ENCODE peak calls at places on chromosome 5, in eight cellular contexts. One of them, this sample, is unnamed.

GRCh38 chr5:58455066-58455465 is 4.8 kb downstream of the PLK2 start:
- DNase-seq in B cell: no peak
- DNase-seq in transverse colon: no peak
- DNase-seq in astrocyte of the spinal cord: no peak
- DNase-seq in CD8-positive, alpha-beta T cell: no peak
- DNase-seq in WERI-Rb-1: no peak
- DNase-seq in fibroblast of lung: peak
- DNase-seq in spleen: no peak
- DNase-seq in this sample: no peak

GRCh38 chr5:84450617-84451414 is 66.1 kb upstream of the EDIL3 start:
- DNase-seq in transverse colon: no peak
- DNase-seq in WERI-Rb-1: no peak
- DNase-seq in astrocyte of the spinal cord: peak
- DNase-seq in CD8-positive, alpha-beta T cell: no peak
- DNase-seq in spleen: no peak
- DNase-seq in fibroblast of lung: peak
- DNase-seq in B cell: no peak
- DNase-seq in this sample: no peak

GRCh38 chr5:139065296-139065695 is 132.9 kb downstream of the SIL1 start:
- DNase-seq in B cell: no peak
- DNase-seq in WERI-Rb-1: no peak
- DNase-seq in astrocyte of the spinal cord: no peak
- DNase-seq in spleen: no peak
- DNase-seq in fibroblast of lung: no peak
- DNase-seq in CD8-positive, alpha-beta T cell: no peak
- DNase-seq in transverse colon: no peak
- DNase-seq in this sample: no peak

GRCh38 chr5:109692011-109692410 is 2.3 kb downstream of the MAN2A1 start:
- DNase-seq in CD8-positive, alpha-beta T cell: no peak
- DNase-seq in spleen: no peak
- DNase-seq in fibroblast of lung: peak
- DNase-seq in B cell: no peak
- DNase-seq in WERI-Rb-1: no peak
- DNase-seq in astrocyte of the spinal cord: peak
- DNase-seq in transverse colon: no peak
- DNase-seq in this sample: no peak

GRCh38 chr5:176542596-176543427 is 5.6 kb upstream of the RNF44 start:
- DNase-seq in fibroblast of lung: peak
- DNase-seq in B cell: peak
- DNase-seq in astrocyte of the spinal cord: no peak
- DNase-seq in transverse colon: no peak
- DNase-seq in WERI-Rb-1: peak
- DNase-seq in CD8-positive, alpha-beta T cell: no peak
- DNase-seq in spleen: peak
- DNase-seq in this sample: no peak

GRCh38 chr5:9239626-9240025 is 306.2 kb downstream of the SEMA5A start:
- DNase-seq in astrocyte of the spinal cord: no peak
- DNase-seq in CD8-positive, alpha-beta T cell: no peak
- DNase-seq in spleen: no peak
- DNase-seq in fibroblast of lung: no peak
- DNase-seq in WERI-Rb-1: no peak
- DNase-seq in B cell: no peak
- DNase-seq in transverse colon: no peak
- DNase-seq in this sample: no peak

GRCh38 chr5:10118150-10118549 is 131.5 kb downstream of the ATPSCKMT start:
- DNase-seq in transverse colon: no peak
- DNase-seq in CD8-positive, alpha-beta T cell: no peak
- DNase-seq in fibroblast of lung: no peak
- DNase-seq in spleen: no peak
- DNase-seq in astrocyte of the spinal cord: no peak
- DNase-seq in B cell: no peak
- DNase-seq in WERI-Rb-1: no peak
- DNase-seq in this sample: no peak

GRCh38 chr5:6399978-6400910 is 21.9 kb upstream of the MED10 start:
- DNase-seq in transverse colon: no peak
- DNase-seq in B cell: no peak
- DNase-seq in astrocyte of the spinal cord: peak
- DNase-seq in CD8-positive, alpha-beta T cell: no peak
- DNase-seq in fibroblast of lung: peak
- DNase-seq in WERI-Rb-1: no peak
- DNase-seq in spleen: no peak
- DNase-seq in this sample: no peak

GRCh38 chr5:154523704-154524103 is 45.7 kb upstream of the HAND1 start:
- DNase-seq in astrocyte of the spinal cord: no peak
- DNase-seq in CD8-positive, alpha-beta T cell: no peak
- DNase-seq in fibroblast of lung: peak
- DNase-seq in spleen: no peak
- DNase-seq in transverse colon: no peak
- DNase-seq in WERI-Rb-1: peak
- DNase-seq in B cell: no peak
- DNase-seq in this sample: no peak

GRCh38 chr5:127723571-127723970 is 20.4 kb downstream of the CCDC192 start:
- DNase-seq in B cell: no peak
- DNase-seq in WERI-Rb-1: no peak
- DNase-seq in CD8-positive, alpha-beta T cell: no peak
- DNase-seq in astrocyte of the spinal cord: no peak
- DNase-seq in spleen: no peak
- DNase-seq in transverse colon: no peak
- DNase-seq in fibroblast of lung: peak
- DNase-seq in this sample: peak

DNA sequence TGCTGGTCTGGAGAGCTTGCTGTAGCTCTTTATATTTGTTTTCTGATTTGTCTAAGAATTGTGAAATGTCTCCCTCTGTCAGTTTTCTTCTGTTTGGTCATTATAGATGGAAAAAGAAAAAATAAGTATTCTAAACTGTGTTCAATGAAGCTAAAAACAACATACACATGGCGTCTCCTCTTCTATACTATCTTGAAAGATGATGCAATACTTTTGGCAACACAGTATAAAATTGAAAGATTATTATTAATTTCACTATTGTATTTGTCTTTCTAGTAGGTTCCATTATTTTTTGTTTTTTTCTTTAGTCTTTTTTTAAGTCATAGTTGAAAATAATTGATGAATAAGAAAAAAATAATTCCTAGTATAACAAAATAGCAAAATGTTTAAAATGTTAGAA is 22.5 kb downstream of the CCDC192 start:
- DNase-seq in fibroblast of lung: no peak
- DNase-seq in spleen: no peak
- DNase-seq in transverse colon: no peak
- DNase-seq in CD8-positive, alpha-beta T cell: no peak
- DNase-seq in WERI-Rb-1: no peak
- DNase-seq in B cell: no peak
- DNase-seq in astrocyte of the spinal cord: no peak
- DNase-seq in this sample: no peak
- TF ChIP-seq CTCF in fibroblast of lung: no peak
- TF ChIP-seq CTCF in spleen: no peak
- TF ChIP-seq CTCF in transverse colon: no peak
- TF ChIP-seq CTCF in CD8-positive, alpha-beta T cell: no peak
- TF ChIP-seq CTCF in WERI-Rb-1: no peak
- TF ChIP-seq CTCF in B cell: no peak
- TF ChIP-seq CTCF in astrocyte of the spinal cord: no peak
- TF ChIP-seq CTCF in this sample: no peak

GRCh38 chr5:39501403-39501802 is 76.6 kb upstream of the DAB2 start:
- DNase-seq in B cell: no peak
- DNase-seq in WERI-Rb-1: no peak
- DNase-seq in astrocyte of the spinal cord: peak
- DNase-seq in transverse colon: no peak
- DNase-seq in spleen: no peak
- DNase-seq in fibroblast of lung: peak
- DNase-seq in CD8-positive, alpha-beta T cell: no peak
- DNase-seq in this sample: no peak
- TF ChIP-seq CTCF in B cell: no peak
- TF ChIP-seq CTCF in WERI-Rb-1: no peak
- TF ChIP-seq CTCF in astrocyte of the spinal cord: no peak
- TF ChIP-seq CTCF in transverse colon: no peak
- TF ChIP-seq CTCF in spleen: no peak
- TF ChIP-seq CTCF in fibroblast of lung: no peak
- TF ChIP-seq CTCF in CD8-positive, alpha-beta T cell: no peak
- TF ChIP-seq CTCF in this sample: no peak

DNA sequence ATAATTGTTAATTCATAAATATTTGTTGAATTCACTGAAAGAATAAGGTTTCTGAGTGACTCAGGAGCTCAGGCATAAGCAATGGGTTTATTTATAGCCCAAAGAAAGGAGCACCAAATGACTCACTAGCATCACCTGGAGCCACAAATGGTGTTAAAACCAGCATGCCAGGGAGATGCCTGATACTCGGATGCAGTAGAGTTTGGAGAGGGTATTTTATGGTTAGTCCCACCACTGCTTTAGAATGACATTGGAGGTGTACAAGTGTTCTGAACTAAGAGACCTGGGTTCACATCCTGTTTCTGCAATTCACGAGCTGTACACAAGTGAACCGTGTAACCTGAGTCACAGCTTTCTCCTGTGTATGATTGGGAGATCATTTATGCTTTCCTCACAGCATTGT is 25.2 kb downstream of the CCL28 start:
- DNase-seq in astrocyte of the spinal cord: no peak
- DNase-seq in spleen: no peak
- DNase-seq in fibroblast of lung: peak
- DNase-seq in transverse colon: no peak
- DNase-seq in B cell: no peak
- DNase-seq in WERI-Rb-1: no peak
- DNase-seq in CD8-positive, alpha-beta T cell: no peak
- DNase-seq in this sample: no peak
- TF ChIP-seq CTCF in astrocyte of the spinal cord: no peak
- TF ChIP-seq CTCF in spleen: no peak
- TF ChIP-seq CTCF in fibroblast of lung: no peak
- TF ChIP-seq CTCF in transverse colon: no peak
- TF ChIP-seq CTCF in B cell: no peak
- TF ChIP-seq CTCF in WERI-Rb-1: no peak
- TF ChIP-seq CTCF in CD8-positive, alpha-beta T cell: no peak
- TF ChIP-seq CTCF in this sample: no peak

GRCh38 chr5:77832938-77833337 is 56.8 kb upstream of the TBCA start:
- DNase-seq in transverse colon: no peak
- DNase-seq in fibroblast of lung: no peak
- DNase-seq in WERI-Rb-1: no peak
- DNase-seq in CD8-positive, alpha-beta T cell: no peak
- DNase-seq in B cell: no peak
- DNase-seq in spleen: no peak
- DNase-seq in astrocyte of the spinal cord: no peak
- DNase-seq in this sample: no peak

GRCh38 chr5:77832166-77832770 is 56.1 kb upstream of the TBCA start:
- DNase-seq in B cell: no peak
- DNase-seq in WERI-Rb-1: no peak
- DNase-seq in fibroblast of lung: no peak
- DNase-seq in transverse colon: no peak
- DNase-seq in astrocyte of the spinal cord: no peak
- DNase-seq in CD8-positive, alpha-beta T cell: no peak
- DNase-seq in spleen: no peak
- DNase-seq in this sample: no peak

DNA sequence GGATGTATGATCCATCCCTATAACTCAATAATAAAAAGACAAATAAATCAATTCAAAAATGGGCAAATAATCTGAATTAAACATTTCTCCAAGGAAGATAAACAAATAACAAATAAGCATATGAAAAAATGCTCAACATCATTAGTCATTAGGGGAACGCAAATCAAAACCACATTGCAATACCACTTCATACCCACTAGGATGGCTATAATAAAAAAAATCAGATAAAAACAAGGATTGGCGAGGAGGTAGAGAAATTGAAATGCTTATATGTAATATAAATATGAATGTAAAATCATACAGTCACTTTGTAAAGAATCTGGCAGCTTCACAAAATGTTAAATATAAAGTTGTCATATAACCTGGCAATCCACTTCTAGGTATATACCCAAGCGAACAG is 52.3 kb upstream of the TBCA start:
- DNase-seq in spleen: no peak
- DNase-seq in astrocyte of the spinal cord: no peak
- DNase-seq in CD8-positive, alpha-beta T cell: no peak
- DNase-seq in fibroblast of lung: no peak
- DNase-seq in transverse colon: no peak
- DNase-seq in WERI-Rb-1: no peak
- DNase-seq in B cell: no peak
- DNase-seq in this sample: no peak
- TF ChIP-seq CTCF in spleen: no peak
- TF ChIP-seq CTCF in astrocyte of the spinal cord: no peak
- TF ChIP-seq CTCF in CD8-positive, alpha-beta T cell: no peak
- TF ChIP-seq CTCF in fibroblast of lung: no peak
- TF ChIP-seq CTCF in transverse colon: no peak
- TF ChIP-seq CTCF in WERI-Rb-1: no peak
- TF ChIP-seq CTCF in B cell: peak
- TF ChIP-seq CTCF in this sample: no peak

GRCh38 chr5:52359261-52359660 is 428.5 kb upstream of the ITGA1 start:
- DNase-seq in spleen: no peak
- DNase-seq in fibroblast of lung: no peak
- DNase-seq in CD8-positive, alpha-beta T cell: no peak
- DNase-seq in transverse colon: no peak
- DNase-seq in WERI-Rb-1: no peak
- DNase-seq in B cell: no peak
- DNase-seq in astrocyte of the spinal cord: no peak
- DNase-seq in this sample: no peak

GRCh38 chr5:52360985-52361384 is 426.7 kb upstream of the ITGA1 start:
- DNase-seq in spleen: no peak
- DNase-seq in B cell: no peak
- DNase-seq in CD8-positive, alpha-beta T cell: no peak
- DNase-seq in fibroblast of lung: no peak
- DNase-seq in astrocyte of the spinal cord: no peak
- DNase-seq in transverse colon: no peak
- DNase-seq in WERI-Rb-1: no peak
- DNase-seq in this sample: no peak

GRCh38 chr5:52356311-52356918 is 431.3 kb upstream of the ITGA1 start:
- DNase-seq in transverse colon: no peak
- DNase-seq in WERI-Rb-1: no peak
- DNase-seq in spleen: no peak
- DNase-seq in astrocyte of the spinal cord: peak
- DNase-seq in fibroblast of lung: no peak
- DNase-seq in CD8-positive, alpha-beta T cell: no peak
- DNase-seq in B cell: no peak
- DNase-seq in this sample: no peak
- TF ChIP-seq CTCF in transverse colon: no peak
- TF ChIP-seq CTCF in WERI-Rb-1: peak
- TF ChIP-seq CTCF in spleen: no peak
- TF ChIP-seq CTCF in astrocyte of the spinal cord: peak
- TF ChIP-seq CTCF in fibroblast of lung: peak
- TF ChIP-seq CTCF in CD8-positive, alpha-beta T cell: no peak
- TF ChIP-seq CTCF in B cell: no peak
- TF ChIP-seq CTCF in this sample: peak

DNA sequence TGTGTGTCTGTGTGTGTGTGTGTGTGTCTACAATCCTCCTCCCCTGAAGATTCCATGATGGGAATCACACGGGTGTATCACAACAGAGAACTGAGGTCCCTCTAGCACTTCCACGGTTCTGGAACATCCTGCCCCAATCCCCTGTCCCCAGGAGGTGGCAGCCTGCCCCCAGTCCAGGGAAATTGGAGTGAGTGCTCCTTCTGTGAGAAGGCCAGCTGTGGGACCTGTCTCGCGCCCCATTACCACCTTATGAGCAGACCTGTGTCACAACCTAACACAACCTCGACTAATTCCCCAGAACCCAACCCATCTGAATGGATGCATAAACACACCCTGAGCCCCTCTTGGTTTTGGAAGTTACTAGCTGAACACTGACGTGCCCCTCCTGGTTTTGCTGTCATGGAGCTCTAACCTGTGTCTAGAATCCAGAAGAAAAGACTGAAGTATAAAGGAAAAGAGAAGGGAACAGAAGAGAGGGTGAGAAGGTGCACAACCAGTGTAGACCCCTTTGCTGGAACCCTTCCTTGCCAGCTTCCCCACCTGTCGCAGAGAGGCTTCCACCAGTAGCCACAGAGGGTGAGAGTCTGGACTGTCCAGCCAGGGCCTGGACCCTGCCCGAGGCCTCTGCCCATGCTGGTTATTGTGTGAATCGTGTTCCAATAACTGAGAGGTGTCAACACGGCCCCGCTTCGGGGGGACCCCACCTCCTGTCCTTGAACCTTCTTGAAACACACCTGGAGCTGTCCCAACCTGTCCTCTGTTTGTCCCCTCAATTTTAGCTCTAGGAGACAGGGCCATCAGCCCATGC is 3.4 kb downstream of the BTNL9 start:
- DNase-seq in B cell: no peak
- DNase-seq in spleen: peak
- DNase-seq in fibroblast of lung: no peak
- DNase-seq in WERI-Rb-1: no peak
- DNase-seq in CD8-positive, alpha-beta T cell: no peak
- DNase-seq in astrocyte of the spinal cord: no peak
- DNase-seq in transverse colon: no peak
- DNase-seq in this sample: no peak
- TF ChIP-seq CTCF in B cell: no peak
- TF ChIP-seq CTCF in spleen: no peak
- TF ChIP-seq CTCF in fibroblast of lung: no peak
- TF ChIP-seq CTCF in WERI-Rb-1: no peak
- TF ChIP-seq CTCF in CD8-positive, alpha-beta T cell: no peak
- TF ChIP-seq CTCF in astrocyte of the spinal cord: no peak
- TF ChIP-seq CTCF in transverse colon: no peak
- TF ChIP-seq CTCF in this sample: no peak